ENCODE peak calls at places on chromosomes 16 and 17, in nine cellular contexts. E, Y, U, G, I, J, P, W and K are unnamed samples. For H3K4me1, the result is how much of the 10 kb centered on the place peaks cover.

GRCh38 chr17:42027540-42027889 is 7.6 kb downstream of the NKIRAS2 start:
- DNase-seq in I (no peak), W (no peak), E (no peak), P (no peak), G (no peak), Y (no peak), U (no peak), J (no peak), K (no peak)

GRCh38 chr17:6910987-6911603 is 79.6 kb upstream of the TEKT1 start:
- DNase-seq in U (peak), G (no peak), Y (no peak), E (no peak), P (peak), I (no peak), J (peak), W (peak), K (peak)

GRCh38 chr16:4580245-4580644 is 24.1 kb downstream of the C16orf96 start:
- DNase-seq in W (no peak), U (no peak), J (no peak), I (no peak), P (peak), E (no peak), G (no peak), Y (no peak), K (no peak)

GRCh38 chr16:4415538-4416199 is 727 bp downstream of the CORO7 start:
- DNase-seq in G (peak), I (peak), P (peak), U (peak), W (peak), J (peak), Y (no peak), E (no peak), K (peak)

GRCh38 chr17:37107406-37108083 is 158.8 kb downstream of the AATF start:
- DNase-seq in Y (no peak), P (peak), W (no peak), U (no peak), J (no peak), G (peak), E (no peak), I (peak), K (no peak)

GRCh38 chr17:74380086-74380958 is 13.0 kb downstream of the GPR142 start:
- DNase-seq in E (no peak), I (peak), G (no peak), Y (no peak), U (no peak), P (no peak), W (no peak), J (peak), K (no peak)

GRCh38 chr17:59377410-59377809 is 46.0 kb downstream of the YPEL2 start:
- DNase-seq in J (no peak), Y (no peak), W (no peak), G (no peak), P (peak), U (no peak), E (no peak), I (no peak), K (no peak)

GRCh38 chr17:74768069-74768762 is 7.9 kb downstream of the NAT9 start:
- DNase-seq in U (no peak), G (peak), J (no peak), P (peak), E (no peak), W (no peak), Y (no peak), I (peak), K (no peak)

GRCh38 chr16:85361441-85362118 is 249.3 kb upstream of the CIBAR2 start:
- DNase-seq in U (no peak), P (no peak), J (no peak), E (no peak), I (no peak), G (no peak), Y (no peak), W (no peak), K (no peak)

GRCh38 chr17:31089461-31089860 is 5.3 kb upstream of the NF1 start:
- DNase-seq in P (no peak), G (no peak), Y (no peak), U (no peak), I (no peak), W (no peak), J (no peak), E (no peak), K (no peak)

GRCh38 chr16:86911311-86911999 is 333.1 kb downstream of the FOXL1 start:
- DNase-seq in I (no peak), G (no peak), U (no peak), P (no peak), E (no peak), Y (no peak), J (no peak), W (no peak), K (no peak)

GRCh38 chr16:35560637-35560984 is 2101.2 kb downstream of the TP53TG3F start:
- DNase-seq in Y (no peak), J (no peak), W (no peak), E (no peak), U (no peak), I (no peak), P (no peak), G (no peak), K (no peak)

GRCh38 chr17:20066253-20066652 is 57.1 kb downstream of the SPECC1 start:
- DNase-seq in G (no peak), Y (no peak), I (peak), W (peak), P (peak), E (no peak), J (no peak), U (no peak), K (no peak)

GRCh38 chr16:3965781-3966582 is 85.5 kb upstream of the CREBBP start:
- DNase-seq in G (peak), W (no peak), Y (no peak), J (no peak), P (no peak), I (no peak), E (no peak), U (no peak), K (no peak)

GRCh38 chr17:43722269-43722619 is 36.3 kb downstream of the SOST start:
- DNase-seq in J (no peak), G (no peak), Y (no peak), I (no peak), P (no peak), W (no peak), E (no peak), U (no peak), K (no peak)

GRCh38 chr16:14015461-14015860 is 55.7 kb upstream of the MRTFB start:
- DNase-seq in W (no peak), G (no peak), I (no peak), P (no peak), Y (no peak), J (no peak), E (no peak), U (no peak), K (no peak)

GRCh38 chr16:57422026-57422944 is 17.7 kb downstream of the CCL17 start:
- DNase-seq in P (peak), I (no peak), J (peak), U (peak), E (no peak), W (peak), Y (no peak), G (peak), K (peak)

DNA sequence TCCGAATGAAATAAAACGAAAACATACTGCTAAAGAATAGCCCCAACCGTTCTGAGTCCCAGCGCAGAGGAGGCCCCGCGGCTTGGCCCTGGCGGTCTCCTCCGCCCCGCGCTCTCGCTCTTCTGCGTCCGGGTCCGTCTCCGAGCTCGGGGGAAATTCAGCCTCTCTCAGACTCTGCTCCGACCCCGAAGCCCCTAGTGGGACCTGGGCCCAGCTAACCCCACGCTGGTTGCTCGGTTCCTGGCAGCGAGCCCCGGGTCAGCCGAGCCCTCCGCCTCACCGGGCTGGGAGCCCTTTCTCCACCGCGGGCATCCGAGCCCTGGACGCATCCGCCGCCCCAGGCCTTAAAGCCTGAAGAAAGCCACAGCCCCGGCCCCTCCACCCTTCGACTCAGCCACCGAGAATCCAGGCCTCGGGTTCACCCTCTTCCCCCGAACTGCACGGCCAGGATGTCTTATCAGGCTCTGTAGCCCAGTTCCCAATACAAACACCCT is 1.2 kb downstream of the TBX2 start:
- DNase-seq in E (no peak), P (peak), J (peak), I (no peak), W (no peak), U (no peak), G (no peak), Y (no peak), K (no peak)
- H3K4me3 ChIP-seq in E (no peak), P (peak), J (no peak), I (peak), W (peak), U (no peak), G (peak), Y (no peak), K (no peak)

DNA sequence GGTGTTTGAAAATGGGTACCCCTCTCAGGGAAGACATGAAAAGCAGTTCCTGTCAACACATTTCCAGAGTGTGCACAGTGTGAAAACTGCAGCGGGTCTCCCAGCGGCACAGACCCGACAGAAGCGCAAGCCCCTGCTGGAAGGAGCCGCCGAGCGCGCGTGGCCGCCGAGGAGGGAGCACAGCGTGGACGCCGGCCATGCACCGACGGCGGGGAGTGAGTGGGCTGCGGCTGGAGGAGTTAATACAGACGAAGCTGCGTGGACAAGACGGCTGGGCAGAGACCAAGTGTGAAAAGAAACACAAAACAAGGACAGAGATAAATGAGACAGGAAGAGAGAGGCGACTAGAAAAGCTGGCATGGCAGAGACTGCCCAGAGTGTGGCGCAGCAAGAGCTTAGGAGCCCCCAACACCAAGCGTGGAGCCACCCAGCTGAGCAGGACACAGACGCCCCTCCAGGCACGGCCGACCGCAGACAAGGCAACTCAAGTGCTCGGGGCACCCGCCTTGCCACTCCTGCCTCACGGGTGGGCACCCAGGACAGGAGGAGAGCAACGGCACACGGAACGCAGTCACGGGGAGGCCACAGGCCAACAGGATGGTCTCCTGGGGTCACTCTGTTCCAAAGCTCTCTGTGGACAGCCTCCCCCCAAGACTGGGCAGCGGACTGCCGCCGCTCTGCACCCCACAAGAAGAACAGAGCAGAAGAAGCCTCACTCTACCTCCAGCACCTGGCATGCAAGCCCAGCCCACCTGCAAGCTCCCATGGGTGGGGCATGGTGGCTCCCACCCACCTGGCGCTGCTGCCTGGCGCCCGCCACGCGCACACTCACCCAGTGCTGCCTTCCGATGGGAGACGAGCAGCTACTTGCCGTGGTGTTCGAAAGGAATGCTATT is 16.6 kb downstream of the SLC16A3 start:
- DNase-seq in E (no peak), P (no peak), I (peak), W (no peak), J (no peak), G (no peak), U (no peak), Y (no peak), K (no peak)
- H3K4me1 ChIP-seq in E (under half), P (under half), I (half or more), W (half or more), J (under half), G (under half), U (under half), Y (under half), K (half or more)

DNA sequence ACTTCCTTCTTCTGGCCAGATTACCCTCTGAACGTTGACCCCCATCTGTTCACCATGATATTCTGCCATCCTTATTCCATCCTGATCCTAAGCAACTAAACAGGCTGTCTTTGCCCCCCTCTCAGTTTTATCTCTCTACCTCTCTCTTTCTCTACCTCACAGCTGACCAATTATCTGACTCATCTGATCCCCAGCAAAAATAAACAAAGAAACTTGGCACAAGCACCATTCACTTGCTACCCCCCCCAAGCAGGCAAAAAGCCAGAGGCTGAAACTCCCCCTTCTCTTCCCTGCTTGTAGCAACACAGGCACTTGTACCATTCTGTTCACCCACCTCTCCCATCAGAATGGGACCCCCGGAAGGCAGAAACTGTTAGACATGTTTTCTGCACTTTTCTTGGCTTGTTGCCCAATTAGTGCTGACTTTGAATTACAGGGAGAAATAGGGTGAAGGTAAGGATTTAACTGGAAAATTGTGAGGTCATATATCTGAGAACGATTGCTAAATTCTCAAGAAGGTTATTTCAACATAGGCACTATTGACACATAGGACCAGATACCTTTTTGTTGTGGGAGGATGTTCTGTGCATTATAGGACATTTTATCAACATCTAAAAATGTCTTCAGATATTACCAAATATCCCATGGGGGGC is 163.2 kb downstream of the TOX3 start:
- DNase-seq in J (no peak), Y (no peak), G (no peak), W (no peak), I (no peak), E (no peak), P (no peak), U (no peak), K (no peak)
- H3K27ac ChIP-seq in J (no peak), Y (no peak), G (no peak), W (no peak), I (no peak), E (no peak), P (no peak), U (no peak), K (no peak)

DNA sequence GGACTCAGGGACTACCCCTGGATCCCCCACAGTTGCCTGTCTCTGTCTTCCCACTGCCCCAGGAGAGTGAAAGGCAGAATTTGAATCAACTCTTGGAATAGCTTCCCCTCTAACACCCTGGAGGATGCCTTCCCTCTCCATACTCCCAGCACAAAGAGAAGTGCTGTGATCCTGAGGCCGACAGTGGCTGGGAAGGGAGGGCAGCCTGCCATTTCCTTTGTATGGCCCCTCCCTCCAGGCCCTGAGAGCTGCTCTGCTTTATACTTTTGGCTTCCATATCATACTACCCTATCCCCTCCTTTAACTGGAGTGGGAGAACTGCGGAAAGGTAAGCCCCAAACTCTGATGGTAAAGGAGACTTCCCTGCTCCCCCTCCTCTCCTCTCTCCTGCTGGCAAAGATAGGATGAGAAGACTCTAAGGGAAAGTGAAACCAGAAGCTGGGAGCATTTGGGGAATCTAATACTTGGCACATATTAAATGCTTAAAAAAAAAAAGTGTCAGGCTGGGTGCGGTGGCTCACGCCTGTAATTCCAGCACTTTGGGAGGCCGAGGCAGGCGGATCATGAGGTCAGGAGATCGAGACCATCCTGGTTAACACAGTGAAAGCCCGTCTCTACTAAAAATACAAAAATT is 4.1 kb upstream of the MED24 start:
- DNase-seq in W (no peak), G (peak), U (peak), Y (no peak), I (no peak), J (no peak), P (peak), E (no peak), K (no peak)
- H3K4me3 ChIP-seq in W (no peak), G (no peak), U (no peak), Y (no peak), I (peak), J (no peak), P (peak), E (no peak), K (no peak)

GRCh38 chr17:58352018-58352842 is at the start of gene SUPT4H1:
- DNase-seq in Y (peak), I (peak), J (peak), E (peak), W (peak), P (peak), U (peak), G (peak), K (peak)
- H3K4me1 ChIP-seq in Y (under half), I (under half), J (under half), E (under half), W (under half), P (under half), U (under half), G (under half), K (under half)

GRCh38 chr17:27296427-27296979 is 2.6 kb downstream of the WSB1 start:
- DNase-seq in E (no peak), I (no peak), G (no peak), P (peak), W (peak), U (no peak), J (no peak), Y (no peak), K (no peak)
- H3K27ac ChIP-seq in E (no peak), I (peak), G (no peak), P (peak), W (peak), U (no peak), J (no peak), Y (no peak), K (peak)

GRCh38 chr16:2019919-2020831 is 590 bp downstream of the NPW start:
- DNase-seq in U (no peak), P (peak), E (no peak), J (peak), W (no peak), G (no peak), I (no peak), Y (no peak), K (peak)
- H3K4me3 ChIP-seq in U (no peak), P (no peak), E (peak), J (peak), W (no peak), G (no peak), I (peak), Y (no peak), K (peak)